ENCODE peak calls at places on chromosome 13, in six cellular contexts. V is WTC11, J is H1, E is K562, K is GM12878, Q is HCT116. Z is an unnamed sample.

GRCh38 chr13:84651288-84651687 is 769.0 kb upstream of the SLITRK1 start:
- DNase-seq in K (no peak), J (no peak), E (no peak), V (no peak), Q (no peak), Z (no peak)

GRCh38 chr13:20190481-20191310 is 2.0 kb downstream of the GJB2 start:
- DNase-seq in K (no peak), J (no peak), V (no peak), E (no peak), Q (no peak), Z (no peak)

GRCh38 chr13:103275708-103276107 is 209.5 kb upstream of the SLC10A2 start:
- DNase-seq in Q (no peak), V (no peak), E (no peak), J (no peak), K (no peak), Z (no peak)

GRCh38 chr13:26819067-26819466 is 58.5 kb upstream of the GPR12 start:
- DNase-seq in J (no peak), V (no peak), Q (no peak), K (no peak), E (no peak), Z (no peak)

GRCh38 chr13:50085063-50085462 is 69.8 kb downstream of the KCNRG start:
- DNase-seq in K (no peak), V (no peak), Q (no peak), E (no peak), J (no peak), Z (peak; percentile 13)

GRCh38 chr13:41075034-41075433 is 13.7 kb downstream of the WBP4 start:
- DNase-seq in Q (no peak), J (no peak), E (peak; percentile 21), K (no peak), V (no peak), Z (peak; percentile 35)

GRCh38 chr13:27792393-27793218 is at the start of gene GSX1:
- DNase-seq in Q (no peak), J (peak; percentile 87), V (peak; percentile 87), E (peak; percentile 17), K (no peak), Z (peak; percentile 75)

GRCh38 chr13:58682616-58683015 is 1051.1 kb downstream of the PCDH17 start:
- DNase-seq in K (no peak), J (no peak), Q (no peak), V (no peak), E (no peak), Z (no peak)

GRCh38 chr13:42151781-42152180 is 103.3 kb downstream of the DGKH start:
- DNase-seq in E (no peak), K (no peak), V (no peak), J (no peak), Q (no peak), Z (no peak)

GRCh38 chr13:38395505-38395803 is 45.8 kb downstream of the UFM1 start:
- DNase-seq in Q (no peak), J (no peak), E (no peak), V (no peak), K (no peak), Z (no peak)

GRCh38 chr13:37651891-37652290 is 53.3 kb upstream of the POSTN start:
- DNase-seq in V (no peak), E (no peak), J (no peak), K (no peak), Q (no peak), Z (no peak)

GRCh38 chr13:47184311-47184710 is 287.5 kb upstream of the HTR2A start:
- DNase-seq in Q (no peak), E (no peak), J (no peak), K (no peak), V (no peak), Z (no peak)

GRCh38 chr13:41492432-41493267 is 35.3 kb downstream of the RGCC start:
- DNase-seq in Q (no peak), K (no peak), J (no peak), E (no peak), V (no peak), Z (no peak)

GRCh38 chr13:83151308-83151660 is 731.0 kb downstream of the SLITRK1 start:
- DNase-seq in E (no peak), J (no peak), Q (no peak), K (no peak), V (no peak), Z (no peak)

GRCh38 chr13:81781471-81781870 is 1440.5 kb upstream of the SPRY2 start:
- DNase-seq in V (no peak), Q (no peak), K (no peak), J (no peak), E (no peak), Z (no peak)

GRCh38 chr13:39910833-39911232 is 255.4 kb downstream of the COG6 start:
- DNase-seq in J (no peak), E (no peak), Q (no peak), K (no peak), V (no peak), Z (no peak)

GRCh38 chr13:34864650-34865049 is 77.4 kb upstream of the NBEA start:
- DNase-seq in K (no peak), V (no peak), Q (no peak), J (no peak), E (no peak), Z (no peak)

GRCh38 chr13:95378603-95379002 is 77.4 kb upstream of the ABCC4 start:
- DNase-seq in Q (no peak), V (no peak), E (no peak), J (no peak), K (no peak), Z (no peak)

GRCh38 chr13:26494591-26494990 is 62.9 kb upstream of the WASF3 start:
- DNase-seq in V (no peak), K (no peak), J (no peak), Q (no peak), E (no peak), Z (no peak)

GRCh38 chr13:109813663-109814062 is 27.3 kb upstream of the IRS2 start:
- DNase-seq in J (no peak), E (no peak), Q (no peak), V (no peak), K (no peak), Z (no peak)

GRCh38 chr13:39538826-39539555 is 64.0 kb downstream of the LHFPL6 start:
- DNase-seq in V (no peak), Q (no peak), E (no peak), J (no peak), K (no peak), Z (no peak)

GRCh38 chr13:100675660-100676129 is 1.1 kb upstream of the TMTC4 start:
- DNase-seq in J (no peak), Q (no peak), E (no peak), K (no peak), V (no peak), Z (peak; percentile 4)

GRCh38 chr13:102309110-102309509 is 92.7 kb downstream of the FGF14 start:
- DNase-seq in J (no peak), K (no peak), E (no peak), Q (no peak), V (no peak), Z (no peak)

DNA sequence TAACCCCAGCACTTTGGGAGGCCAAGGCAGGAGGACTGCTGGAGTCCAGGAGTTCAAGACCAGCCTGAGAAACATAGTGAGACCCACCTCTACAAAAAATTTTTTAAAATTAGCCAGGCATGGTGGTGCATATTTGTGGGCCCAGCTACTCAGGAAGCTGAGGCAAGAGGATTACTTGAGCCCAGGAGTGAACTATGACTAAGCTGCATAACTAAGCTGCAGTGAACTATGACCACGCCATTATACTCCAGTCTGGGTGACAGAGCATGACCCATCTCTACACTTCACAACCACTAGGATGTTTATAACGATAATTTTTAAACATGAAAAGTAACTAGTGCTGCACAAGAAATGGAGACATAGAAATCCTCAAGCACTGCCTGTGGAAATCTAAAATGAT is 352.7 kb upstream of the SGCG start:
- DNase-seq in Q (no peak), E (no peak), K (no peak), V (no peak), J (no peak), Z (no peak)
- TF ChIP-seq SP1 in Q (no peak), E (no peak), K (no peak), V (no peak), J (no peak), Z (no peak)

GRCh38 chr13:99307648-99308339 is 595 bp upstream of the GPR183 start:
- DNase-seq in V (no peak), Q (no peak), E (peak; percentile 15), K (no peak), J (no peak), Z (no peak)
- TF ChIP-seq SP1 in V (no peak), Q (peak; percentile 20), E (no peak), K (no peak), J (no peak), Z (no peak)

GRCh38 chr13:99572921-99573320 is 71.6 kb downstream of the TM9SF2 start:
- DNase-seq in J (no peak), Q (no peak), V (no peak), K (no peak), E (no peak), Z (no peak)
- TF ChIP-seq SP1 in J (no peak), Q (no peak), V (no peak), K (no peak), E (no peak), Z (no peak)

GRCh38 chr13:111460548-111461444 is 140.4 kb downstream of the TEX29 start:
- DNase-seq in E (no peak), J (peak; percentile 54), V (peak; percentile 56), K (no peak), Q (peak; percentile 32), Z (peak; percentile 30)
- TF ChIP-seq SP1 in E (no peak), J (no peak), V (no peak), K (no peak), Q (no peak), Z (no peak)

DNA sequence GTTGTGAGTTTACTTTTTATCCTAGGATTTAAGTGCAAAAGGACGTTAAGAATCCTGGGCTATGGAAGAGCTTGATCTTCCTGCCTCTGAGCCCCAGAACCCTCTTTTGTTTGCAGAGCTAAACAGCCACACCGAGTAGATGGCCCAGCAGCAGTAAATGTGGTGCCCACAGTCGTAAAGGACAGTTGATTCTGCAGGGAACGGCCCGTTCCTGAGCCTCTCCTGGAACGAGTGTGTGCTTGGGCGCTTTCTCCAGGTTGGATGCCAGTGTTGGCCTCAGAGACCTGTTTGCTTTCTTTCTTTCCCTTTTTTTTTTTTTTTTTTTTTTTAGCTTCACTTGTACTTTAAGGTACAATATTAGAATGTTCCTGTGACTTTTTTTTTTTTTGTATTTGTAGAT is 41.7 kb downstream of the SPATA13 start:
- DNase-seq in Q (no peak), V (no peak), E (no peak), J (no peak), K (no peak), Z (no peak)
- TF ChIP-seq SP1 in Q (no peak), V (no peak), E (no peak), J (no peak), K (no peak), Z (no peak)

Z was measured in HEK293T.